ENCODE peak calls at places on chromosomes 1 and 21, in five cellular contexts. S, J, W, G and C are unnamed samples.

GRCh38 chr21:33959680-33960079 is 44.1 kb upstream of the ATP5PO start:
- DNase-seq in G (no peak), S (no peak), J (no peak), W (no peak), C (no peak)

GRCh38 chr1:226675720-226676357 is 63.2 kb downstream of the ITPKB start:
- DNase-seq in W (no peak), G (no peak), J (no peak), S (no peak), C (no peak)

GRCh38 chr1:15139654-15140350 is 13.7 kb upstream of the TMEM51 start:
- DNase-seq in G (no peak), S (no peak), W (no peak), J (no peak), C (no peak)

GRCh38 chr1:41545996-41546938 is 61.8 kb upstream of the EDN2 start:
- DNase-seq in S (peak; percentile 11), J (no peak), G (no peak), W (no peak), C (no peak)

GRCh38 chr1:93346472-93346991 is 825 bp downstream of the DR1 start:
- DNase-seq in S (peak; percentile 10), G (no peak), W (no peak), J (peak; percentile 25), C (no peak)

GRCh38 chr21:41567901-41568510 is 60.0 kb upstream of the TMPRSS2 start:
- DNase-seq in J (no peak), S (no peak), W (no peak), G (no peak), C (no peak)

GRCh38 chr1:94351441-94351840 is 66.7 kb upstream of the ABCD3 start:
- DNase-seq in G (no peak), W (no peak), J (no peak), S (no peak), C (no peak)

GRCh38 chr1:216193839-216194443 is 229.3 kb downstream of the USH2A start:
- DNase-seq in G (no peak), J (no peak), S (no peak), W (no peak), C (no peak)

GRCh38 chr1:88825721-88826120 is 65.6 kb downstream of the GTF2B start:
- DNase-seq in G (no peak), S (no peak), W (no peak), J (no peak), C (no peak)

GRCh38 chr1:2230781-2231666 is 2.9 kb downstream of the SKI start:
- DNase-seq in G (no peak), S (peak; percentile 22), J (peak; percentile 17), W (peak; percentile 64), C (no peak)

GRCh38 chr1:236888903-236889302 is 93.8 kb downstream of the MTR start:
- DNase-seq in G (no peak), W (peak; percentile 55), J (no peak), S (peak; percentile 14), C (no peak)

GRCh38 chr21:27201197-27201596 is 234.3 kb upstream of the ADAMTS5 start:
- DNase-seq in W (no peak), J (no peak), G (peak; percentile 30), S (no peak), C (no peak)

GRCh38 chr1:116334868-116335649 is 38.0 kb upstream of the ATP1A1 start:
- DNase-seq in G (no peak), J (no peak), S (peak; percentile 30), W (no peak), C (no peak)

GRCh38 chr1:25985171-25985570 is 12.7 kb downstream of the PAFAH2 start:
- DNase-seq in S (no peak), W (no peak), G (no peak), J (no peak), C (no peak)

GRCh38 chr1:224406216-224406615 is 28.4 kb downstream of the WDR26 start:
- DNase-seq in S (no peak), G (no peak), J (no peak), W (no peak), C (no peak)

GRCh38 chr1:41399148-41399795 is 38.0 kb downstream of the FOXO6 start:
- DNase-seq in S (no peak), G (no peak), W (peak; percentile 88), J (no peak), C (no peak)

GRCh38 chr1:56688522-56689026 is 43.5 kb downstream of the PRKAA2 start:
- DNase-seq in W (no peak), S (peak; percentile 11), G (no peak), J (no peak), C (no peak)

GRCh38 chr1:6401673-6402072 is 8.1 kb upstream of the ACOT7 start:
- DNase-seq in G (no peak), J (peak; percentile 84), S (no peak), W (no peak), C (no peak)

GRCh38 chr1:14377386-14377785 is 221.1 kb upstream of the KAZN start:
- DNase-seq in G (no peak), S (no peak), J (no peak), W (no peak), C (no peak)

GRCh38 chr21:46210378-46211136 is 18.0 kb downstream of the LSS start:
- DNase-seq in S (no peak), W (no peak), G (no peak), J (no peak), C (no peak)

GRCh38 chr1:16077430-16078245 is 4.2 kb upstream of the FAM131C start:
- DNase-seq in W (peak; percentile 40), G (no peak), S (no peak), J (no peak), C (no peak)

GRCh38 chr1:32413507-32414185 is 19.4 kb upstream of the BSDC1 start:
- DNase-seq in J (peak; percentile 83), W (no peak), G (no peak), S (peak; percentile 74), C (peak; percentile 18)

GRCh38 chr1:13818926-13819325 is 118.9 kb downstream of the PRDM2 start:
- DNase-seq in S (no peak), W (no peak), J (no peak), G (no peak), C (no peak)

GRCh38 chr1:6006882-6007281 is 14.7 kb upstream of the NPHP4 start:
- DNase-seq in J (no peak), G (no peak), W (peak; percentile 29), S (no peak), C (no peak)

GRCh38 chr1:33420870-33421775 is 9.8 kb downstream of the PHC2 start:
- DNase-seq in W (no peak), S (peak; percentile 43), G (no peak), J (peak; percentile 28), C (no peak)

GRCh38 chr1:171911506-171911905 is 70.2 kb downstream of the DNM3 start:
- DNase-seq in J (no peak), S (peak; percentile 22), G (no peak), W (no peak), C (no peak)

GRCh38 chr1:18628511-18628910 is 2.1 kb upstream of the PAX7 start:
- DNase-seq in G (no peak), S (no peak), W (no peak), J (no peak), C (no peak)
- TF ChIP-seq CTCF in G (no peak), S (no peak), W (no peak), J (no peak), C (no peak)

DNA sequence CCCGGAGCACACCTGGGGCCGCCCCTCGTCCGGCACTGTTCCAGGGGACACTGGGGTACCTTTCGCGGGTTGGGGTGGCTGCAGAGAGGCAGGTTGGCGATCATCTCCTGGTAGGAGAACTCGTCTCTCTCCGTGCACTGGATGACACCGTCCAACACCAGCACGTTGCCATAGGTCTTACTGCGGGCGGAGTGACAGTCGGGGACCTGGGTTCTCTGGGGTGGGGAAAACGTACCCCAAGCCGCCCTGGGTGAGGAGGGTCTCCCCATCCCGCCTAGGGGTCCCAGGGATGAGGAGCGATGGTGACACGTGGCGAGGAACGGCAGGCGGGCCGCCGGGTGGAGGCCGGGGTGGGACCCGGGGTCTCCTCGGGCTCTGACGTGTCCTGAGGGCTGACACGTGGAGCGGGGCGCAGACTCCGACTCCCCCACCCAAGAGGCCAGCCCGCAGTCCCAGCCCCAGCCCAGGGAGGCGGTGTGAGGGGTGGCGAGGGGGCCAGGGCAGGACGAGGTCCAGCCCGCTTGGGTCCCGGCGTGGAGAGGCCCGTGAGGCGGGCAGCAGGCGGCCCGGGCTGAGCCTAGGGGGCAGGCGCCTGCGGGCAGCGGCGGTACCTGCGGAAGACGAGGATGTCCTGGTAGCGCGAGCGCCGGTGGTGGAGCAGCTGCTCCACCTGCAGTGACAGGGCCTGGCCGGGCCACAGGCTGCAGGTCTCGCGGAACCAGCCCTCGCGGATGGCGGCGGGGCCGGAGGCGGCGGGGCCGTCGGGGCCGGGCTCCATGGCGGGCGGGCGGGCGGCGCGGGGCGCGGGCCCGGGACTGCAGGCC is 440 bp downstream of the SRM start:
- DNase-seq in W (peak; percentile 62), S (no peak), J (no peak), G (no peak), C (no peak)
- H3K4me3 ChIP-seq in W (peak overlapping the region; percentile 98), S (peak overlapping the region; percentile 95), J (peak overlapping the region; percentile 98), G (peak overlapping the region; percentile 92), C (peak overlapping the region; percentile 99)

DNA sequence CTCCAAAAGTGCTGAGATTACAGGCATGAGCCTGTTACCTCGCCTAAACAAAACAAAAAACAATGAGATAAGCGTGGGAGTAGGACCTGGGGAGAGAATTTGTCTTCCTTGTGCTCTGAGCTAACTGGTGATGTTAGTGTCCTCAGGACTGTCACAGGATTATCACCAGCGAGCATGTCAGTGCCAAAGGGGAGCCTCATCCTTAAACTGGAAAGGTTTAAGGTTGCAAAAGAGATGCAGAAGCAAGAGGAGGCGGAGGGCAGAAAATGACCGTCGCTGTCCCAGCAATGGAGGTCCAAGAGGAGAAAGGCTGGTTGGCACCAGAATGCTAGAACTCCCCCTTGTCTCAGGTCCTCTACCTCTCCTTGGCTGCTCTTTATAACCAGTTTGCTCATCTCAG is 3.9 kb downstream of the SYPL2 start:
- DNase-seq in J (no peak), G (no peak), W (no peak), S (no peak), C (no peak)
- H3K27me3 ChIP-seq in J (peaks cover 43% of the 10 kb centered on the region), G (peaks cover 63% of the 10 kb centered on the region), W (no peaks in the 10 kb centered on the region), S (peaks cover 15% of the 10 kb centered on the region), C (peaks cover 4% of the 10 kb centered on the region)

DNA sequence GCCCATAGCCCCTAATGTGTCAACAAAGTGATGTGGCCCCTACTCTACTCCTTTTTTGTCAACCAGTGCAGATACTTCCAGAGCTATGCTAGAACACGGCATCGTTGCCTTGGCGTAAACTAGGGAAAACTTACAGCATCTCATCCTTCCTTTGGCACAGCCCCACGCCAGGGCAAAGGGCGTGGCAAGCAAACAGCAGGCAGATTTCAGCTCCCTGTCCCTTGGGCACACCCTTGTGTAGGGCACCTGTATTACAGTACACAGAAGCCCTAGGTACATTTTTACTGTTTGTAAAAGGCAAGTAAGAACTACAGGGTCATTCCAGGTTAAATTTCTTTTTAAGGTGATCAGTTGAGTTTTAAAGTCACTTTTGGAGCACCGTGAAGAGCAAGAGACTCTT is 29.3 kb downstream of the PRDX6 start:
- DNase-seq in J (no peak), W (no peak), S (no peak), G (no peak), C (no peak)
- TF ChIP-seq CTCF in J (no peak), W (no peak), S (no peak), G (no peak), C (no peak)

GRCh38 chr1:8293641-8294169 is 24.2 kb upstream of the SLC45A1 start:
- DNase-seq in J (no peak), S (no peak), G (no peak), W (no peak), C (no peak)
- H3K4me3 ChIP-seq in J (no peak overlapping the region), S (no peak overlapping the region), G (no peak overlapping the region), W (no peak overlapping the region), C (no peak overlapping the region)

GRCh38 chr1:155121249-155121648 is 6.4 kb upstream of the EFNA1 start:
- DNase-seq in G (no peak), S (no peak), J (no peak), W (no peak), C (no peak)
- H3K27me3 ChIP-seq in G (peaks cover 52% of the 10 kb centered on the region), S (peaks cover 7% of the 10 kb centered on the region), J (peaks cover 14% of the 10 kb centered on the region), W (no peaks in the 10 kb centered on the region), C (no peaks in the 10 kb centered on the region)

GRCh38 chr1:152941037-152941700 is 5.8 kb upstream of the SPRR5 start:
- DNase-seq in J (no peak), W (no peak), G (no peak), S (no peak), C (no peak)
- TF ChIP-seq CTCF in J (no peak), W (no peak), G (no peak), S (no peak), C (no peak)